ENCODE peak calls at places on chromosomes 5 and 9, in seven cellular contexts. H is H7; M is stimulated activated CD4-positive, alpha-beta T cell treated with anti-CD3 and anti-CD28 coated beads, Interleukin-2, amount 100 ng/mL, for 24 hours; P is HT-29; F is H9; Y is iPS DF 19.7; L is AG08396. T is an unnamed sample.

GRCh38 chr9:124869986-124870560 is 8.1 kb downstream of the ARPC5L start:
- DNase-seq in H (no peak), M (peak), P (peak), F (no peak), Y (no peak), L (peak), T (no peak)

GRCh38 chr5:117680421-117680820 is 1105.8 kb upstream of the SEMA6A start:
- DNase-seq in H (no peak), M (no peak), P (no peak), F (no peak), Y (no peak), L (peak), T (no peak)

GRCh38 chr5:151026674-151027073 is 6.3 kb downstream of the GPX3 start:
- DNase-seq in H (peak), M (no peak), P (no peak), F (no peak), Y (no peak), L (no peak), T (no peak)

GRCh38 chr9:16509946-16510504 is 360.4 kb downstream of the BNC2 start:
- DNase-seq in H (no peak), M (no peak), P (no peak), F (no peak), Y (no peak), L (no peak), T (no peak)

GRCh38 chr5:2253063-2253653 is 370.4 kb upstream of the IRX4 start:
- DNase-seq in H (no peak), M (no peak), P (no peak), F (no peak), Y (no peak), L (no peak), T (no peak)

GRCh38 chr5:67639311-67639710 is 442.7 kb upstream of the CD180 start:
- DNase-seq in H (no peak), M (no peak), P (no peak), F (no peak), Y (no peak), L (no peak), T (peak)

GRCh38 chr5:134561871-134562296 is 36.4 kb downstream of the JADE2 start:
- DNase-seq in H (peak), M (no peak), P (peak), F (peak), Y (no peak), L (peak), T (peak)

GRCh38 chr9:137578518-137579258 is at the start of gene DPH7:
- DNase-seq in H (peak), M (peak), P (peak), F (peak), Y (peak), L (peak), T (peak)

GRCh38 chr5:113230711-113231652 is 203.8 kb downstream of the TSSK1B start:
- DNase-seq in H (no peak), M (no peak), P (no peak), F (no peak), Y (no peak), L (no peak), T (no peak)

GRCh38 chr9:108041551-108041950 is 552.0 kb upstream of the KLF4 start:
- DNase-seq in H (no peak), M (no peak), P (no peak), F (no peak), Y (no peak), L (peak), T (peak)

GRCh38 chr9:20681467-20681866 is 2.6 kb upstream of the FOCAD start:
- DNase-seq in H (no peak), M (no peak), P (no peak), F (no peak), Y (no peak), L (no peak), T (no peak)

GRCh38 chr5:32230356-32231099 is 56.4 kb upstream of the GOLPH3 start:
- DNase-seq in H (no peak), M (no peak), P (peak), F (no peak), Y (no peak), L (no peak), T (no peak)

GRCh38 chr9:130681769-130682489 is 11.7 kb upstream of the EXOSC2 start:
- DNase-seq in H (peak), M (peak), P (peak), F (peak), Y (no peak), L (no peak), T (no peak)

GRCh38 chr5:39452846-39453245 is 28.1 kb upstream of the DAB2 start:
- DNase-seq in H (no peak), M (no peak), P (no peak), F (no peak), Y (no peak), L (no peak), T (no peak)

GRCh38 chr5:54659651-54660050 is 142.1 kb downstream of the SNX18 start:
- DNase-seq in H (no peak), M (no peak), P (no peak), F (no peak), Y (no peak), L (peak), T (no peak)

GRCh38 chr9:112443200-112443599 is 43.4 kb upstream of the KIAA1958 start:
- DNase-seq in H (no peak), M (peak), P (peak), F (no peak), Y (no peak), L (peak), T (peak)

GRCh38 chr9:119009253-119009652 is 360.0 kb downstream of the BRINP1 start:
- DNase-seq in H (no peak), M (no peak), P (no peak), F (no peak), Y (no peak), L (no peak), T (no peak)

GRCh38 chr9:113600871-113601545 is 137.5 kb downstream of the RGS3 start:
- DNase-seq in H (no peak), M (no peak), P (no peak), F (no peak), Y (no peak), L (no peak), T (no peak)

GRCh38 chr5:160284271-160284670 is 28.1 kb downstream of the CCNJL start:
- DNase-seq in H (no peak), M (no peak), P (no peak), F (no peak), Y (no peak), L (no peak), T (peak)

GRCh38 chr9:70602364-70603019 is 188.0 kb upstream of the KLF9 start:
- DNase-seq in H (peak), M (peak), P (peak), F (peak), Y (peak), L (peak), T (peak)

GRCh38 chr9:131394464-131395026 is 659 bp downstream of the PRRC2B start:
- DNase-seq in H (peak), M (peak), P (peak), F (no peak), Y (no peak), L (peak), T (no peak)

GRCh38 chr5:150560401-150561191 is 52.7 kb downstream of the NDST1 start:
- DNase-seq in H (peak), M (peak), P (peak), F (peak), Y (peak), L (peak), T (peak)

GRCh38 chr5:111385970-111386831 is 126.1 kb downstream of the STARD4 start:
- DNase-seq in H (no peak), M (no peak), P (no peak), F (no peak), Y (no peak), L (no peak), T (peak)

GRCh38 chr9:104009853-104010252 is 84.3 kb upstream of the SMC2 start:
- DNase-seq in H (no peak), M (no peak), P (no peak), F (no peak), Y (no peak), L (no peak), T (no peak)

GRCh38 chr9:114481789-114482188 is 23.5 kb downstream of the WHRN start:
- DNase-seq in H (no peak), M (no peak), P (no peak), F (no peak), Y (no peak), L (no peak), T (no peak)

GRCh38 chr5:112419050-112419595 is at the start of gene EPB41L4A:
- DNase-seq in H (peak), M (peak), P (no peak), F (no peak), Y (no peak), L (peak), T (no peak)

GRCh38 chr9:111621895-111622480 is 9.1 kb upstream of the DNAJC25 start:
- DNase-seq in H (peak), M (peak), P (peak), F (no peak), Y (no peak), L (peak), T (no peak)

GRCh38 chr5:149605998-149606721 is 24.9 kb downstream of the ARHGEF37 start:
- DNase-seq in H (no peak), M (no peak), P (no peak), F (no peak), Y (no peak), L (peak), T (no peak)

GRCh38 chr5:50359187-50359586 is 81.9 kb downstream of the EMB start:
- DNase-seq in H (no peak), M (no peak), P (no peak), F (no peak), Y (no peak), L (no peak), T (no peak)

GRCh38 chr9:4400731-4401130 is 89.5 kb upstream of the SLC1A1 start:
- DNase-seq in H (no peak), M (no peak), P (no peak), F (no peak), Y (no peak), L (no peak), T (no peak)

GRCh38 chr5:35202319-35203111 is 27.8 kb downstream of the PRLR start:
- DNase-seq in H (peak), M (peak), P (peak), F (peak), Y (peak), L (peak), T (peak)

GRCh38 chr9:99162759-99163364 is 57.9 kb downstream of the TGFBR1 start:
- DNase-seq in H (no peak), M (no peak), P (peak), F (no peak), Y (no peak), L (peak), T (peak)

GRCh38 chr5:77272206-77272605 is 61.7 kb downstream of the PDE8B start:
- DNase-seq in H (no peak), M (no peak), P (no peak), F (no peak), Y (no peak), L (no peak), T (no peak)

GRCh38 chr5:60677831-60678664 is 21.9 kb downstream of the DEPDC1B start:
- DNase-seq in H (peak), M (no peak), P (peak), F (no peak), Y (no peak), L (peak), T (peak)